ENCODE peak calls at places on chromosomes 13 and 19, in six cellular contexts. One of them, this sample, is unnamed.

GRCh38 chr13:42108217-42108616 is 59.8 kb downstream of the DGKH start:
- DNase-seq in cardiac fibroblast: no peak
- DNase-seq in GM23338: no peak
- DNase-seq in lower lobe of right lung: no peak
- DNase-seq in stimulated activated CD4-positive, alpha-beta T cell treated with anti-CD3 and anti-CD28 coated beads, Interleukin-2, amount 100 ng/mL, for 24 hours: no peak
- DNase-seq in NCI-H2107: no peak
- DNase-seq in this sample: no peak

GRCh38 chr13:98022210-98022609 is 68.7 kb downstream of the IPO5 start:
- DNase-seq in cardiac fibroblast: peak
- DNase-seq in GM23338: no peak
- DNase-seq in lower lobe of right lung: no peak
- DNase-seq in stimulated activated CD4-positive, alpha-beta T cell treated with anti-CD3 and anti-CD28 coated beads, Interleukin-2, amount 100 ng/mL, for 24 hours: no peak
- DNase-seq in NCI-H2107: no peak
- DNase-seq in this sample: no peak

GRCh38 chr13:64052526-64052925 is 2636.9 kb upstream of the PCDH20 start:
- DNase-seq in cardiac fibroblast: no peak
- DNase-seq in GM23338: no peak
- DNase-seq in lower lobe of right lung: no peak
- DNase-seq in stimulated activated CD4-positive, alpha-beta T cell treated with anti-CD3 and anti-CD28 coated beads, Interleukin-2, amount 100 ng/mL, for 24 hours: no peak
- DNase-seq in NCI-H2107: no peak
- DNase-seq in this sample: no peak

GRCh38 chr19:2885736-2886135 is 15.0 kb upstream of the ZNF57 start:
- DNase-seq in cardiac fibroblast: no peak
- DNase-seq in GM23338: no peak
- DNase-seq in lower lobe of right lung: no peak
- DNase-seq in stimulated activated CD4-positive, alpha-beta T cell treated with anti-CD3 and anti-CD28 coated beads, Interleukin-2, amount 100 ng/mL, for 24 hours: no peak
- DNase-seq in NCI-H2107: no peak
- DNase-seq in this sample: no peak

GRCh38 chr19:32828643-32829344 is 40.8 kb downstream of the SLC7A9 start:
- DNase-seq in cardiac fibroblast: no peak
- DNase-seq in GM23338: no peak
- DNase-seq in lower lobe of right lung: no peak
- DNase-seq in stimulated activated CD4-positive, alpha-beta T cell treated with anti-CD3 and anti-CD28 coated beads, Interleukin-2, amount 100 ng/mL, for 24 hours: no peak
- DNase-seq in NCI-H2107: no peak
- DNase-seq in this sample: peak

GRCh38 chr19:42653841-42654240 is 59.1 kb upstream of the CEACAM8 start:
- DNase-seq in cardiac fibroblast: no peak
- DNase-seq in GM23338: peak
- DNase-seq in lower lobe of right lung: no peak
- DNase-seq in stimulated activated CD4-positive, alpha-beta T cell treated with anti-CD3 and anti-CD28 coated beads, Interleukin-2, amount 100 ng/mL, for 24 hours: no peak
- DNase-seq in NCI-H2107: no peak
- DNase-seq in this sample: no peak

GRCh38 chr13:52160053-52160452 is 656 bp upstream of the NEK3 start:
- DNase-seq in cardiac fibroblast: no peak
- DNase-seq in GM23338: no peak
- DNase-seq in lower lobe of right lung: no peak
- DNase-seq in stimulated activated CD4-positive, alpha-beta T cell treated with anti-CD3 and anti-CD28 coated beads, Interleukin-2, amount 100 ng/mL, for 24 hours: no peak
- DNase-seq in NCI-H2107: no peak
- DNase-seq in this sample: no peak

GRCh38 chr19:49327878-49328544 is 3.0 kb upstream of the SLC6A16 start:
- DNase-seq in cardiac fibroblast: peak
- DNase-seq in GM23338: peak
- DNase-seq in lower lobe of right lung: no peak
- DNase-seq in stimulated activated CD4-positive, alpha-beta T cell treated with anti-CD3 and anti-CD28 coated beads, Interleukin-2, amount 100 ng/mL, for 24 hours: peak
- DNase-seq in NCI-H2107: no peak
- DNase-seq in this sample: no peak

GRCh38 chr13:33087790-33088189 is 71.6 kb downstream of the KL start:
- DNase-seq in cardiac fibroblast: peak
- DNase-seq in GM23338: no peak
- DNase-seq in lower lobe of right lung: no peak
- DNase-seq in stimulated activated CD4-positive, alpha-beta T cell treated with anti-CD3 and anti-CD28 coated beads, Interleukin-2, amount 100 ng/mL, for 24 hours: no peak
- DNase-seq in NCI-H2107: no peak
- DNase-seq in this sample: no peak

GRCh38 chr13:76293751-76294150 is 592.5 kb downstream of the KCTD12 start:
- DNase-seq in cardiac fibroblast: peak
- DNase-seq in GM23338: no peak
- DNase-seq in lower lobe of right lung: no peak
- DNase-seq in stimulated activated CD4-positive, alpha-beta T cell treated with anti-CD3 and anti-CD28 coated beads, Interleukin-2, amount 100 ng/mL, for 24 hours: no peak
- DNase-seq in NCI-H2107: no peak
- DNase-seq in this sample: no peak

GRCh38 chr19:47274891-47275865 is 493 bp downstream of the INAFM1 start:
- DNase-seq in cardiac fibroblast: peak
- DNase-seq in GM23338: peak
- DNase-seq in lower lobe of right lung: peak
- DNase-seq in stimulated activated CD4-positive, alpha-beta T cell treated with anti-CD3 and anti-CD28 coated beads, Interleukin-2, amount 100 ng/mL, for 24 hours: no peak
- DNase-seq in NCI-H2107: no peak
- DNase-seq in this sample: no peak

GRCh38 chr13:50588736-50589135 is 254.8 kb downstream of the DLEU7 start:
- DNase-seq in cardiac fibroblast: peak
- DNase-seq in GM23338: no peak
- DNase-seq in lower lobe of right lung: no peak
- DNase-seq in stimulated activated CD4-positive, alpha-beta T cell treated with anti-CD3 and anti-CD28 coated beads, Interleukin-2, amount 100 ng/mL, for 24 hours: no peak
- DNase-seq in NCI-H2107: no peak
- DNase-seq in this sample: no peak

GRCh38 chr19:42386974-42387707 is 3.0 kb downstream of the CNFN start:
- DNase-seq in cardiac fibroblast: peak
- DNase-seq in GM23338: peak
- DNase-seq in lower lobe of right lung: peak
- DNase-seq in stimulated activated CD4-positive, alpha-beta T cell treated with anti-CD3 and anti-CD28 coated beads, Interleukin-2, amount 100 ng/mL, for 24 hours: peak
- DNase-seq in NCI-H2107: peak
- DNase-seq in this sample: no peak

GRCh38 chr13:107170270-107170931 is 602.5 kb upstream of the ARGLU1 start:
- DNase-seq in cardiac fibroblast: no peak
- DNase-seq in GM23338: no peak
- DNase-seq in lower lobe of right lung: no peak
- DNase-seq in stimulated activated CD4-positive, alpha-beta T cell treated with anti-CD3 and anti-CD28 coated beads, Interleukin-2, amount 100 ng/mL, for 24 hours: no peak
- DNase-seq in NCI-H2107: no peak
- DNase-seq in this sample: no peak

GRCh38 chr13:21966014-21966413 is 295.1 kb downstream of the FGF9 start:
- DNase-seq in cardiac fibroblast: no peak
- DNase-seq in GM23338: no peak
- DNase-seq in lower lobe of right lung: no peak
- DNase-seq in stimulated activated CD4-positive, alpha-beta T cell treated with anti-CD3 and anti-CD28 coated beads, Interleukin-2, amount 100 ng/mL, for 24 hours: no peak
- DNase-seq in NCI-H2107: no peak
- DNase-seq in this sample: no peak

GRCh38 chr13:36965767-36966166 is 33.4 kb downstream of the ALG5 start:
- DNase-seq in cardiac fibroblast: peak
- DNase-seq in GM23338: no peak
- DNase-seq in lower lobe of right lung: no peak
- DNase-seq in stimulated activated CD4-positive, alpha-beta T cell treated with anti-CD3 and anti-CD28 coated beads, Interleukin-2, amount 100 ng/mL, for 24 hours: no peak
- DNase-seq in NCI-H2107: no peak
- DNase-seq in this sample: no peak

GRCh38 chr13:30789360-30789862 is 54.1 kb downstream of the ALOX5AP start:
- DNase-seq in cardiac fibroblast: no peak
- DNase-seq in GM23338: no peak
- DNase-seq in lower lobe of right lung: no peak
- DNase-seq in stimulated activated CD4-positive, alpha-beta T cell treated with anti-CD3 and anti-CD28 coated beads, Interleukin-2, amount 100 ng/mL, for 24 hours: no peak
- DNase-seq in NCI-H2107: no peak
- DNase-seq in this sample: no peak

GRCh38 chr19:14408641-14409120 is 10.5 kb downstream of the DDX39A start:
- DNase-seq in cardiac fibroblast: peak
- DNase-seq in GM23338: no peak
- DNase-seq in lower lobe of right lung: no peak
- DNase-seq in stimulated activated CD4-positive, alpha-beta T cell treated with anti-CD3 and anti-CD28 coated beads, Interleukin-2, amount 100 ng/mL, for 24 hours: peak
- DNase-seq in NCI-H2107: no peak
- DNase-seq in this sample: no peak

GRCh38 chr19:31253816-31254551 is 95.3 kb downstream of the TSHZ3 start:
- DNase-seq in cardiac fibroblast: peak
- DNase-seq in GM23338: no peak
- DNase-seq in lower lobe of right lung: no peak
- DNase-seq in stimulated activated CD4-positive, alpha-beta T cell treated with anti-CD3 and anti-CD28 coated beads, Interleukin-2, amount 100 ng/mL, for 24 hours: no peak
- DNase-seq in NCI-H2107: no peak
- DNase-seq in this sample: no peak

GRCh38 chr19:49857061-49857833 is 6.3 kb downstream of the PTOV1 start:
- DNase-seq in cardiac fibroblast: no peak
- DNase-seq in GM23338: no peak
- DNase-seq in lower lobe of right lung: no peak
- DNase-seq in stimulated activated CD4-positive, alpha-beta T cell treated with anti-CD3 and anti-CD28 coated beads, Interleukin-2, amount 100 ng/mL, for 24 hours: no peak
- DNase-seq in NCI-H2107: no peak
- DNase-seq in this sample: no peak

GRCh38 chr13:113791226-113791625 is 32.2 kb downstream of the TMEM255B start:
- DNase-seq in cardiac fibroblast: no peak
- DNase-seq in GM23338: no peak
- DNase-seq in lower lobe of right lung: no peak
- DNase-seq in stimulated activated CD4-positive, alpha-beta T cell treated with anti-CD3 and anti-CD28 coated beads, Interleukin-2, amount 100 ng/mL, for 24 hours: no peak
- DNase-seq in NCI-H2107: no peak
- DNase-seq in this sample: no peak

GRCh38 chr19:44757735-44758505 is 9.4 kb downstream of the BCL3 start:
- DNase-seq in cardiac fibroblast: peak
- DNase-seq in GM23338: peak
- DNase-seq in lower lobe of right lung: peak
- DNase-seq in stimulated activated CD4-positive, alpha-beta T cell treated with anti-CD3 and anti-CD28 coated beads, Interleukin-2, amount 100 ng/mL, for 24 hours: no peak
- DNase-seq in NCI-H2107: no peak
- DNase-seq in this sample: no peak

GRCh38 chr13:67223024-67223423 is 7.1 kb downstream of the PCDH9 start:
- DNase-seq in cardiac fibroblast: peak
- DNase-seq in GM23338: no peak
- DNase-seq in lower lobe of right lung: no peak
- DNase-seq in stimulated activated CD4-positive, alpha-beta T cell treated with anti-CD3 and anti-CD28 coated beads, Interleukin-2, amount 100 ng/mL, for 24 hours: no peak
- DNase-seq in NCI-H2107: no peak
- DNase-seq in this sample: no peak

GRCh38 chr19:15136234-15136954 is 29.2 kb downstream of the SYDE1 start:
- DNase-seq in cardiac fibroblast: peak
- DNase-seq in GM23338: no peak
- DNase-seq in lower lobe of right lung: no peak
- DNase-seq in stimulated activated CD4-positive, alpha-beta T cell treated with anti-CD3 and anti-CD28 coated beads, Interleukin-2, amount 100 ng/mL, for 24 hours: no peak
- DNase-seq in NCI-H2107: no peak
- DNase-seq in this sample: no peak

GRCh38 chr19:18100710-18101109 is 3.1 kb downstream of the MAST3 start:
- DNase-seq in cardiac fibroblast: no peak
- DNase-seq in GM23338: peak
- DNase-seq in lower lobe of right lung: no peak
- DNase-seq in stimulated activated CD4-positive, alpha-beta T cell treated with anti-CD3 and anti-CD28 coated beads, Interleukin-2, amount 100 ng/mL, for 24 hours: no peak
- DNase-seq in NCI-H2107: no peak
- DNase-seq in this sample: no peak

GRCh38 chr19:45159204-45159970 is 1.4 kb downstream of the NKPD1 start:
- DNase-seq in cardiac fibroblast: no peak
- DNase-seq in GM23338: no peak
- DNase-seq in lower lobe of right lung: no peak
- DNase-seq in stimulated activated CD4-positive, alpha-beta T cell treated with anti-CD3 and anti-CD28 coated beads, Interleukin-2, amount 100 ng/mL, for 24 hours: no peak
- DNase-seq in NCI-H2107: no peak
- DNase-seq in this sample: peak

GRCh38 chr19:6489278-6490061 is 7.9 kb upstream of the DENND1C start:
- DNase-seq in cardiac fibroblast: no peak
- DNase-seq in GM23338: no peak
- DNase-seq in lower lobe of right lung: no peak
- DNase-seq in stimulated activated CD4-positive, alpha-beta T cell treated with anti-CD3 and anti-CD28 coated beads, Interleukin-2, amount 100 ng/mL, for 24 hours: no peak
- DNase-seq in NCI-H2107: no peak
- DNase-seq in this sample: no peak

GRCh38 chr13:47945738-47946137 is 55.3 kb downstream of the SUCLA2 start:
- DNase-seq in cardiac fibroblast: peak
- DNase-seq in GM23338: no peak
- DNase-seq in lower lobe of right lung: no peak
- DNase-seq in stimulated activated CD4-positive, alpha-beta T cell treated with anti-CD3 and anti-CD28 coated beads, Interleukin-2, amount 100 ng/mL, for 24 hours: no peak
- DNase-seq in NCI-H2107: no peak
- DNase-seq in this sample: no peak

GRCh38 chr13:100491164-100491847 is 97.3 kb downstream of the GGACT start:
- DNase-seq in cardiac fibroblast: peak
- DNase-seq in GM23338: no peak
- DNase-seq in lower lobe of right lung: no peak
- DNase-seq in stimulated activated CD4-positive, alpha-beta T cell treated with anti-CD3 and anti-CD28 coated beads, Interleukin-2, amount 100 ng/mL, for 24 hours: no peak
- DNase-seq in NCI-H2107: no peak
- DNase-seq in this sample: no peak

GRCh38 chr19:12788025-12788681 is 3.1 kb upstream of the JUNB start:
- DNase-seq in cardiac fibroblast: no peak
- DNase-seq in GM23338: no peak
- DNase-seq in lower lobe of right lung: no peak
- DNase-seq in stimulated activated CD4-positive, alpha-beta T cell treated with anti-CD3 and anti-CD28 coated beads, Interleukin-2, amount 100 ng/mL, for 24 hours: no peak
- DNase-seq in NCI-H2107: no peak
- DNase-seq in this sample: no peak

GRCh38 chr19:34120846-34121639 is 51.3 kb upstream of the LSM14A start:
- DNase-seq in cardiac fibroblast: peak
- DNase-seq in GM23338: peak
- DNase-seq in lower lobe of right lung: no peak
- DNase-seq in stimulated activated CD4-positive, alpha-beta T cell treated with anti-CD3 and anti-CD28 coated beads, Interleukin-2, amount 100 ng/mL, for 24 hours: peak
- DNase-seq in NCI-H2107: no peak
- DNase-seq in this sample: no peak

GRCh38 chr13:20137875-20138274 is 23.0 kb downstream of the GJA3 start:
- DNase-seq in cardiac fibroblast: no peak
- DNase-seq in GM23338: no peak
- DNase-seq in lower lobe of right lung: no peak
- DNase-seq in stimulated activated CD4-positive, alpha-beta T cell treated with anti-CD3 and anti-CD28 coated beads, Interleukin-2, amount 100 ng/mL, for 24 hours: no peak
- DNase-seq in NCI-H2107: no peak
- DNase-seq in this sample: no peak

GRCh38 chr19:46976845-46977320 is 42.8 kb upstream of the NPAS1 start:
- DNase-seq in cardiac fibroblast: peak
- DNase-seq in GM23338: peak
- DNase-seq in lower lobe of right lung: no peak
- DNase-seq in stimulated activated CD4-positive, alpha-beta T cell treated with anti-CD3 and anti-CD28 coated beads, Interleukin-2, amount 100 ng/mL, for 24 hours: no peak
- DNase-seq in NCI-H2107: no peak
- DNase-seq in this sample: no peak

This sample was measured in chondrocyte.